ENCODE peak calls at places on chromosomes 3 and 15, in five cellular contexts. S, Y, I, F and R are unnamed samples.

GRCh38 chr15:66153549-66154415 is 99.8 kb downstream of the MEGF11 start:
- DNase-seq in S (peak), Y (peak), I (no peak), F (no peak), R (peak)

GRCh38 chr15:55775316-55775715 is 32.4 kb upstream of the PRTG start:
- DNase-seq in S (no peak), Y (no peak), I (no peak), F (no peak), R (no peak)

GRCh38 chr15:68552773-68553172 is 26.0 kb upstream of the CORO2B start:
- DNase-seq in S (no peak), Y (peak), I (no peak), F (no peak), R (no peak)

GRCh38 chr15:69729167-69729748 is 276.6 kb downstream of the RPLP1 start:
- DNase-seq in S (peak), Y (peak), I (no peak), F (peak), R (peak)

GRCh38 chr3:153096611-153097200 is 65.3 kb upstream of the RAP2B start:
- DNase-seq in S (no peak), Y (no peak), I (no peak), F (no peak), R (no peak)

GRCh38 chr15:31487811-31488436 is 161.3 kb downstream of the KLF13 start:
- DNase-seq in S (peak), Y (no peak), I (no peak), F (no peak), R (peak)

GRCh38 chr3:196344663-196345062 is 6.5 kb upstream of the TM4SF19 start:
- DNase-seq in S (peak), Y (no peak), I (no peak), F (no peak), R (no peak)

GRCh38 chr3:138935864-138936762 is 10.8 kb downstream of the FOXL2 start:
- DNase-seq in S (peak), Y (peak), I (peak), F (peak), R (peak)

GRCh38 chr15:99953886-99954285 is 220.6 kb upstream of the LYSMD4 start:
- DNase-seq in S (no peak), Y (no peak), I (no peak), F (no peak), R (no peak)

GRCh38 chr15:49421991-49422390 is 1.1 kb upstream of the FGF7 start:
- DNase-seq in S (peak), Y (peak), I (peak), F (peak), R (peak)

GRCh38 chr3:88031543-88032148 is 27.2 kb downstream of the CGGBP1 start:
- DNase-seq in S (peak), Y (no peak), I (no peak), F (no peak), R (peak)

GRCh38 chr3:85800676-85801075 is 841.9 kb downstream of the CADM2 start:
- DNase-seq in S (no peak), Y (no peak), I (no peak), F (no peak), R (no peak)

GRCh38 chr3:85796140-85796539 is 837.4 kb downstream of the CADM2 start:
- DNase-seq in S (no peak), Y (no peak), I (no peak), F (no peak), R (no peak)

GRCh38 chr3:85801955-85802354 is 843.2 kb downstream of the CADM2 start:
- DNase-seq in S (no peak), Y (no peak), I (no peak), F (no peak), R (no peak)
- TF ChIP-seq CTCF in S (no peak), Y (no peak), I (no peak), F (no peak), R (no peak)

DNA sequence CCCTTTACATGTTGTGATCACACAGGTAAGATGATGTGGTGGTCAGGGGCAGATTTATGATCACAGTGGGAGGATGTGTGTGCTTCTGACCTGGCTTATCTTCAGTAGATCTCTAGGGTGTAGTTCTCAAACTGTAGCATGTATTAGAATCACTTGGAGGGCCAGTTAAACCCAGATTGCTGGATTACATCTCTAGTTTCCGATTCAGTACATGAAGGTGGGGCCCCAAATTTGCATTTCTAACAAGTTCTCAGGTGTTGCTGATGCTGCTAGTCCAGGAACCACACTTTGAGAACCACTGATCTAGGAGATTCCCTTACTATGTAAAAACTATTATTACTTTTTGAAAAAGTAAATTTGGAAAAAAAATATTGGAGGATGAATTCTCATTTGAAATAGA is 199.3 kb upstream of the GOLIM4 start:
- DNase-seq in S (no peak), Y (no peak), I (no peak), F (no peak), R (no peak)
- TF ChIP-seq CTCF in S (no peak), Y (no peak), I (no peak), F (no peak), R (no peak)

DNA sequence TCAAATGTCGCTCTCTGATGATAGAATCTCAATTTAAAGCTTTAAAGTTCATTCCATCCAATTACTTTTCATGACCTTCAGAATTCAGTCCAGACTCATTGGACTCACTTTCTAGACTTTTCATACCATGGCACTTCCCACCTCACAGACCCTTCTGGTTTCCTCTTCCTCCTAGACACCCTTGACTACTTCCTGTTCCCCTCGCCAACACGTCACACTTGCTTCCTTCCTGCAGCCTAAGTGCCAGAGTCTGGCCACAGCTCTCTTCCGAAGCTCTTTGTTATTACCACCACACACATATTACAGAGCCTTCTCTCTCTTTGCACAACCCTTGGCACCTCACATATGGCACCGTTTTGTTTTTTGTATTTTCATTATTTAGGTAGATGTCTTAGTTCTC is 59.1 kb upstream of the UMPS start:
- DNase-seq in S (no peak), Y (no peak), I (no peak), F (no peak), R (no peak)
- TF ChIP-seq CTCF in S (no peak), Y (no peak), I (no peak), F (no peak), R (no peak)

DNA sequence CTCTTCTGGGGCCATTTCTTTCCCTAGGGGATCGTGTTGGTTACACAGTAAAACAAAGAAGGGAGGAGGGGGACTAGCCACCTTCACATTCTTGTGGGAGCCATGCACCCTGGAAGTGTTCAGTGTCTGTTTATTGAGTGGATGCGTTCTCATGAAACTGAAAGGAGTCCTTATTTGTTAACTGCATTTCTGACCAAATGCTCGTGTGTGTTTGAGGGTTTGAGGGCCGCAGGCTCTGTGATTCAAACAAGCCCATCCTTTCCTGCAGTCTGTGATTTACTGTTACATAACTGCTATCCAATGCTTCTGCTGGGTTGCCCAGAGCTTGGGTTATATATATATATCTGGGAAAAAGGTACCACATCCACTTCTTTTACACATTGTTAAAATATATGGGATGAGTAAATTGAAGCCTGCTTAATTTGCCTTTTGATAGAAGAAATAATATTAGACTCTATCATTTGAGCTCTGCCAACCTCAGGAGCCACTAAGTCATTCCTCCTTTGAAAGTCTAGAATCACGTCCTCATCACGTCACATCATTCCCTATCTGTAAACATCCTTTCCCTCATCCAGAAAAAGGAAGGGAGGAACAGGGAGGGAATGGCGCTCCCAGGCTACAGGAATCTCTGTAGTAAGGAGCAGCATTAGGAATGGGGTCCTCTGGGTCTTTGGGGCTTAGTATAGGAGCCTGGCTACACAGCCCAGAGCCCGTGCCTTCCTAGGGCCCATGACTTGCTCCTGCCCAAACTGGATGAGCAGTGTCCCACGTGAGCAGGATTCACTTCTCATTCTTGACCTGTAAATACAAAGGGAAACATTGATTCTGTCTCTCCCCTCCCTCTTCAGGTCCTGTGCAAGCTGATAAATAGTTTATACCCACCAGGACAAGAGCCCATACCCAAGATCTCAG is 1.5 kb downstream of the TAGLN3 start:
- DNase-seq in S (no peak), Y (no peak), I (no peak), F (no peak), R (no peak)
- TF ChIP-seq CTCF in S (no peak), Y (no peak), I (no peak), F (no peak), R (no peak)

DNA sequence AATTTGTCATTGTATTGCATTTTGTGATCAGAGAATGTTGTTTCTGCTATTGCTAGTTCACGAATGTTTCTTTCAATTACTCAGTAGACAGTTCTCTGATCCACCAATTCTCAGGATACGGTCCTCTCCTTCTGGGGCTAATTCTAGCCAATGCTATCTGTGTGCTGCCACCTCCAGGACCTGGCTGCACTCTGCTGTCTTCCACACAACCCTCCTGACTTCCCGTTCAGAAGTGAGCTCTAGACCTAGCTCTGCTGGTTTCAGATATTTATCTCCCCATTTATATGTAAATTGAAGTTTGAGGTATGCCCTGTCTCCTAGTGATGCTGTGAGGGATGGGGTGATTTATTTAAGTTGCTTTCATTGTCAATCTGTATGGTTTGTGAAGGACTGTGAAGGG is 21.7 kb upstream of the UBL7 start:
- DNase-seq in S (no peak), Y (no peak), I (no peak), F (no peak), R (no peak)
- TF ChIP-seq CTCF in S (peak), Y (no peak), I (no peak), F (no peak), R (no peak)